ENCODE peak calls at places on chromosome 4, in ten cellular contexts. J is stimulated activated CD8-positive, alpha-beta memory T cell treated with anti-CD3 and anti-CD28 coated beads, Interleukin-4, amount 100 ng/mL, for 48 hours; R is stimulated activated CD4-positive, alpha-beta T cell treated with anti-CD3 and anti-CD28 coated beads, Interleukin-4, amount 100 ng/mL, for 1 hour; V is neural crest cell; W is ascending aorta; Z is left cardiac atrium; D is germinal center; E is GM23248; M is stimulated activated effector memory CD8-positive, alpha-beta T cell treated with anti-CD3 and anti-CD28 coated beads, Interleukin-12 subunit alpha, Interleukin-12 subunit beta, amount 100 ng/mL, for 72 hours; S is GM12865. O is an unnamed sample.

GRCh38 chr4:128830906-128831525 is 21.5 kb downstream of the JADE1 start:
- DNase-seq in E (no peak), D (peak), M (no peak), R (no peak), Z (no peak), S (peak), J (no peak), W (no peak), V (no peak), O (no peak)

GRCh38 chr4:26093561-26093960 is 179.5 kb downstream of the SMIM20 start:
- DNase-seq in D (no peak), M (no peak), V (no peak), W (peak), S (no peak), Z (no peak), J (no peak), R (no peak), E (no peak), O (no peak)

GRCh38 chr4:38600575-38600974 is 63.4 kb upstream of the KLF3 start:
- DNase-seq in S (peak), E (no peak), R (no peak), V (no peak), J (no peak), W (no peak), D (no peak), M (no peak), Z (no peak), O (no peak)

GRCh38 chr4:48315728-48316630 is 25.4 kb upstream of the SLAIN2 start:
- DNase-seq in M (no peak), V (peak), W (no peak), Z (no peak), R (no peak), E (peak), J (peak), D (peak), S (peak), O (no peak)

GRCh38 chr4:10715696-10716095 is 31.1 kb upstream of the CLNK start:
- DNase-seq in D (no peak), W (no peak), V (no peak), E (peak), J (no peak), M (no peak), Z (no peak), S (no peak), R (no peak), O (no peak)

GRCh38 chr4:126582737-126583136 is 1050.0 kb upstream of the INTU start:
- DNase-seq in E (peak), S (peak), Z (no peak), R (no peak), W (no peak), M (no peak), J (no peak), D (no peak), V (no peak), O (no peak)

GRCh38 chr4:101020956-101021355 is 326.4 kb downstream of the PPP3CA start:
- DNase-seq in E (peak), V (no peak), M (no peak), W (no peak), D (no peak), R (no peak), J (no peak), S (peak), Z (no peak), O (no peak)

GRCh38 chr4:1247811-1248261 is 1.1 kb downstream of the CTBP1 start:
- DNase-seq in J (no peak), Z (no peak), S (no peak), D (no peak), V (no peak), E (no peak), R (no peak), W (no peak), M (no peak), O (no peak)

GRCh38 chr4:124337874-124338273 is 374.7 kb downstream of the ANKRD50 start:
- DNase-seq in S (no peak), D (no peak), E (no peak), V (no peak), Z (peak), M (no peak), W (no peak), R (no peak), J (no peak), O (peak)

GRCh38 chr4:143728171-143728570 is 27.7 kb upstream of the FREM3 start:
- DNase-seq in Z (no peak), W (no peak), R (no peak), E (peak), S (no peak), M (no peak), D (no peak), V (no peak), J (no peak), O (no peak)

GRCh38 chr4:86944964-86945781 is 10.4 kb downstream of the AFF1 start:
- DNase-seq in J (no peak), M (no peak), R (no peak), D (no peak), E (no peak), S (no peak), W (no peak), V (no peak), Z (no peak), O (no peak)

GRCh38 chr4:123505077-123505456 is 108.5 kb downstream of the SPRY1 start:
- DNase-seq in S (no peak), Z (no peak), M (no peak), J (no peak), E (no peak), W (no peak), D (no peak), R (no peak), V (no peak), O (no peak)

GRCh38 chr4:8871417-8872401 is at the start of gene HMX1:
- DNase-seq in R (no peak), D (peak), E (peak), Z (no peak), V (peak), W (no peak), J (no peak), S (no peak), M (no peak), O (no peak)

GRCh38 chr4:109816082-109816442 is 500 bp downstream of the GAR1 start:
- DNase-seq in Z (no peak), E (peak), J (peak), D (peak), M (peak), R (peak), W (no peak), V (no peak), S (peak), O (peak)

GRCh38 chr4:21470531-21470930 is 478.0 kb downstream of the KCNIP4 start:
- DNase-seq in D (no peak), R (no peak), S (no peak), E (peak), J (no peak), Z (no peak), V (no peak), M (no peak), W (no peak), O (peak)

GRCh38 chr4:153919667-153920066 is 130.8 kb upstream of the SFRP2 start:
- DNase-seq in E (peak), S (no peak), M (no peak), V (no peak), R (no peak), Z (no peak), W (no peak), D (no peak), J (no peak), O (no peak)

GRCh38 chr4:110197421-110198398 is 705 bp downstream of the ELOVL6 start:
- DNase-seq in W (peak), R (peak), S (peak), E (peak), J (peak), V (peak), M (peak), D (peak), Z (peak), O (peak)

GRCh38 chr4:42416017-42416416 is 18.7 kb downstream of the SHISA3 start:
- DNase-seq in S (no peak), Z (no peak), E (no peak), J (no peak), D (no peak), W (no peak), V (no peak), M (no peak), R (no peak), O (no peak)

GRCh38 chr4:151917145-151917775 is 156.5 kb upstream of the GATB start:
- DNase-seq in Z (no peak), W (no peak), V (no peak), E (no peak), R (no peak), D (no peak), J (no peak), S (no peak), M (peak), O (no peak)

GRCh38 chr4:133565379-133565778 is 416.3 kb downstream of the PCDH10 start:
- DNase-seq in M (no peak), J (no peak), V (no peak), R (no peak), S (no peak), Z (no peak), W (no peak), E (no peak), D (no peak), O (no peak)

GRCh38 chr4:167196386-167196785 is 37.9 kb downstream of the SPOCK3 start:
- DNase-seq in Z (no peak), W (no peak), R (no peak), M (no peak), V (no peak), J (no peak), D (no peak), E (no peak), S (no peak), O (no peak)

GRCh38 chr4:78242071-78242470 is 184.9 kb downstream of the FRAS1 start:
- DNase-seq in Z (no peak), J (no peak), W (no peak), M (no peak), D (no peak), R (no peak), E (peak), S (no peak), V (no peak), O (no peak)

GRCh38 chr4:52051213-52051614 is at the start of gene SPATA18:
- DNase-seq in Z (peak), V (peak), R (no peak), E (peak), D (peak), M (no peak), S (peak), J (no peak), W (peak), O (peak)

GRCh38 chr4:157459789-157460188 is 239.3 kb downstream of the GRIA2 start:
- DNase-seq in V (no peak), J (no peak), Z (no peak), S (no peak), D (no peak), E (no peak), W (no peak), M (no peak), R (no peak), O (no peak)

GRCh38 chr4:156953951-156954350 is 17.6 kb downstream of the PDGFC start:
- DNase-seq in V (no peak), M (no peak), W (no peak), J (no peak), Z (no peak), D (no peak), R (no peak), E (no peak), S (no peak), O (no peak)

GRCh38 chr4:112633477-112634235 is 3.1 kb downstream of the ZGRF1 start:
- DNase-seq in Z (no peak), D (peak), M (no peak), J (no peak), S (peak), W (no peak), R (no peak), V (no peak), E (peak), O (no peak)

GRCh38 chr4:170931326-170931725 is 841.6 kb upstream of the AADAT start:
- DNase-seq in S (no peak), V (no peak), E (no peak), M (no peak), D (no peak), R (no peak), Z (no peak), W (no peak), J (no peak), O (no peak)

GRCh38 chr4:105715692-105716278 is 7.2 kb downstream of the GSTCD start:
- DNase-seq in M (no peak), W (no peak), D (no peak), S (peak), E (peak), J (no peak), Z (no peak), R (no peak), V (no peak), O (no peak)

GRCh38 chr4:124177647-124178425 is 534.7 kb downstream of the ANKRD50 start:
- DNase-seq in W (no peak), E (peak), Z (no peak), V (no peak), S (no peak), D (no peak), R (no peak), M (no peak), J (no peak), O (no peak)

GRCh38 chr4:52299120-52299519 is 248.0 kb downstream of the SPATA18 start:
- DNase-seq in E (peak), D (no peak), V (no peak), R (no peak), M (no peak), S (no peak), W (no peak), Z (no peak), J (no peak), O (no peak)

GRCh38 chr4:2714071-2714770 is 41.9 kb downstream of the TNIP2 start:
- DNase-seq in D (no peak), S (no peak), W (peak), V (no peak), R (peak), J (peak), E (peak), M (no peak), Z (peak), O (peak)

GRCh38 chr4:73315091-73315490 is 56.5 kb upstream of the ANKRD17 start:
- DNase-seq in M (no peak), S (no peak), Z (no peak), W (no peak), V (no peak), R (no peak), E (peak), J (no peak), D (no peak), O (no peak)

GRCh38 chr4:10096201-10096975 is 20.2 kb downstream of the WDR1 start:
- DNase-seq in W (peak), E (peak), D (no peak), V (no peak), S (peak), R (peak), M (no peak), J (peak), Z (peak), O (peak)

GRCh38 chr4:13611283-13611842 is 16.2 kb downstream of the BOD1L1 start:
- DNase-seq in M (no peak), Z (no peak), V (no peak), E (peak), W (no peak), S (peak), D (peak), J (no peak), R (no peak), O (no peak)

GRCh38 chr4:109676886-109677285 is 26.4 kb downstream of the CASP6 start:
- DNase-seq in J (no peak), S (no peak), Z (no peak), R (no peak), E (no peak), W (no peak), M (no peak), V (no peak), D (no peak), O (no peak)

O was measured in adrenal gland.